ENCODE peak calls at places on chromosomes 16 and 17, in six cellular contexts. P, L, A, N, X and H are unnamed samples.

GRCh38 chr17:48556534-48557401 is 11.9 kb upstream of the HOXB2 start:
- DNase-seq in L (peak), X (no peak), N (no peak), P (no peak), A (no peak), H (no peak)

GRCh38 chr17:65677932-65678331 is 116.5 kb upstream of the AXIN2 start:
- DNase-seq in N (peak), A (no peak), X (no peak), L (peak), P (no peak), H (no peak)

GRCh38 chr17:55283256-55283965 is 18.7 kb downstream of the HLF start:
- DNase-seq in L (no peak), A (no peak), N (no peak), X (no peak), P (no peak), H (no peak)

GRCh38 chr16:23469814-23470213 is 16.8 kb upstream of the COG7 start:
- DNase-seq in N (peak), P (peak), X (peak), L (peak), A (no peak), H (peak)

GRCh38 chr16:10523025-10523424 is 57.4 kb downstream of the EMP2 start:
- DNase-seq in A (no peak), N (no peak), L (no peak), X (no peak), P (no peak), H (no peak)

GRCh38 chr17:37283414-37283961 is 92.3 kb upstream of the C17orf78 start:
- DNase-seq in X (peak), L (peak), A (no peak), N (no peak), P (no peak), H (peak)

GRCh38 chr17:82687871-82688270 is 10.6 kb downstream of the RAB40B start:
- DNase-seq in A (no peak), L (no peak), X (no peak), P (no peak), N (no peak), H (no peak)

GRCh38 chr17:82956726-82957468 is 117.1 kb upstream of the ZNF750 start:
- DNase-seq in A (no peak), L (no peak), X (no peak), P (no peak), N (no peak), H (no peak)

GRCh38 chr17:82246365-82247174 is 17.7 kb downstream of the SLC16A3 start:
- DNase-seq in A (no peak), X (peak), P (no peak), L (peak), N (peak), H (peak)

GRCh38 chr17:16120937-16121336 is 94.4 kb downstream of the NCOR1 start:
- DNase-seq in L (no peak), A (no peak), X (no peak), N (no peak), P (no peak), H (no peak)

GRCh38 chr17:9544221-9544620 is 31.4 kb downstream of the STX8 start:
- DNase-seq in X (no peak), P (no peak), A (no peak), L (no peak), N (peak), H (peak)

GRCh38 chr17:8375738-8376259 is 705 bp downstream of the KRABD2 start:
- DNase-seq in N (peak), L (peak), A (no peak), X (no peak), P (no peak), H (no peak)

GRCh38 chr16:68375801-68376536 is 65.2 kb downstream of the PRMT7 start:
- DNase-seq in N (no peak), A (no peak), X (no peak), L (no peak), P (no peak), H (no peak)

GRCh38 chr17:18033442-18034099 is 5.4 kb downstream of the ATPAF2 start:
- DNase-seq in N (peak), P (peak), L (peak), A (peak), X (peak), H (peak)

GRCh38 chr17:76816590-76817135 is 51.5 kb upstream of the MGAT5B start:
- DNase-seq in L (peak), A (no peak), N (peak), X (peak), P (no peak), H (peak)

GRCh38 chr17:8125196-8125946 is 1.5 kb upstream of the HES7 start:
- DNase-seq in X (peak), L (peak), A (no peak), P (peak), N (peak), H (peak)

GRCh38 chr16:83652898-83653297 is 154.9 kb upstream of the HSBP1 start:
- DNase-seq in P (no peak), X (no peak), L (peak), A (no peak), N (no peak), H (peak)

GRCh38 chr17:72751746-72752145 is 340.7 kb downstream of the SLC39A11 start:
- DNase-seq in L (no peak), P (no peak), X (no peak), A (no peak), N (no peak), H (no peak)

GRCh38 chr17:307741-308507 is 44.7 kb downstream of the RPH3AL start:
- DNase-seq in P (peak), X (no peak), L (peak), N (no peak), A (no peak), H (no peak)
- H3K4me3 ChIP-seq in P (no peak), X (no peak), L (no peak), N (no peak), A (no peak), H (no peak)

DNA sequence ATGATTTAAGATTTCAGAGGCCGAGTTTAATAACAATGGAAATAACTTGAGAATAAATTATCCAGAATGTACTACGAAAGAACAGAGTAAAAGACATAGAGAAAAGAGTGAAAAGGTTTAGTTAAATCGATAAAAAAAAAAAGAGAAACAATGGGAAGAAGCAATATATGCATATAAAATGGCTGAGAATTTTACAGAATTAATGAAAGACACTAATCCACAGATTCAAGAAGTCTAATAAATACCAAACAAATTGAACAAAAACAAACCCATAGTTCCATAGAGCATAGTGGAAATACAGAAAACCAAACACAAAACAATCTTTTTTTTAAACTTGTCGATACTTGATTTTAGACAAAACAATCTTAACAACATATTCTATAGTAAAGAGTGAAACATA is 1.7 kb downstream of the PSME3IP1 start:
- DNase-seq in N (no peak), X (no peak), L (no peak), P (no peak), A (no peak), H (no peak)
- TF ChIP-seq CTCF in N (no peak), X (no peak), L (no peak), P (no peak), A (no peak), H (no peak)

GRCh38 chr17:75067856-75068255 is 19.9 kb upstream of the SLC16A5 start:
- DNase-seq in X (no peak), N (no peak), P (no peak), L (no peak), A (no peak), H (no peak)
- H3K4me3 ChIP-seq in X (no peak), N (no peak), P (no peak), L (no peak), A (no peak), H (no peak)

DNA sequence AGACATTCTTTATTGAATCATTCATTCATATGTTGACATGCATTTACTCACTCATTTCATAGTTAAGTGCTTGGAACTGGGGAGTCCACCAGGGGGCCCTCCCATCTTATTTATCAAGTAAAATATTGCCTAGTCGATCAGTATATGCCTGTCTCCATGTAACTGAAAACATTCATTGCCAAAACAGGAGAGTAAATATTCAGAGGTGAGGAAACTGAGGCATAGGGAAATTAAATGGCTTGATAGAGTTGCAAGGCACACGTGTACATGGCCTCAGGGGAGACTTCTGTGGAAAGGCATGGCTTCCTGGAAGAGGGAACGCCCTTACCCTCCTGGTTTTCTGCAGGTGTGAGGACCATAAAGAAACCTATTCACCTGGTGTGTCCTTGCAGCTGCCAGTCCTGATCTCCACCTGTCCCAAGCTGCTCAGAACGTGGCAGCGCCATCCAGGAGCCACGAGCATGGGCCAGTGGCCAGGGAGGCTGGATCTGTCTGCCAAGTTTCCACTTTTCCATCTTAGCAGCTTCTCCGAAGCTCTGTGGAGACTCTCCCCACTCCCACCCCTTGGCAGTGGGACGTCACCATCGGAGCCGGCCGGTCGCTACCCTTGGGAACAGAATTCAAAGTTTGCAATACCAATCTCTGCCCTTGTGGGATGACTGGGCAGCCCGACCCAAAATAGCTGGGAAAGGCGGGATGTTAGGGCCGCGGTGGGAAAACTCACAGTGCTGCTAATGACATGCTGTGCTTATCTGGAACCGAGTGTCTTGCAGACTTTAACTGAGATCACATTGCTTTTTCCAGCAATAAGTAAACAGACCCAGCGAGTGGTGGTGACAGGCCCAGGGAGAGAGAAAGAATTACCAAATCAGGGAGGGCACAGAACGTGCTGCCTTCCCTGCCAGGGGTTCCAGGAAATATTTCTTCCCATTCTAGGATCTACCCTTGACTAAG is 4.1 kb upstream of the C1QTNF1 start:
- DNase-seq in A (no peak), X (peak), N (peak), P (no peak), L (peak), H (peak)
- TF ChIP-seq CTCF in A (peak), X (peak), N (peak), P (no peak), L (peak), H (peak)

DNA sequence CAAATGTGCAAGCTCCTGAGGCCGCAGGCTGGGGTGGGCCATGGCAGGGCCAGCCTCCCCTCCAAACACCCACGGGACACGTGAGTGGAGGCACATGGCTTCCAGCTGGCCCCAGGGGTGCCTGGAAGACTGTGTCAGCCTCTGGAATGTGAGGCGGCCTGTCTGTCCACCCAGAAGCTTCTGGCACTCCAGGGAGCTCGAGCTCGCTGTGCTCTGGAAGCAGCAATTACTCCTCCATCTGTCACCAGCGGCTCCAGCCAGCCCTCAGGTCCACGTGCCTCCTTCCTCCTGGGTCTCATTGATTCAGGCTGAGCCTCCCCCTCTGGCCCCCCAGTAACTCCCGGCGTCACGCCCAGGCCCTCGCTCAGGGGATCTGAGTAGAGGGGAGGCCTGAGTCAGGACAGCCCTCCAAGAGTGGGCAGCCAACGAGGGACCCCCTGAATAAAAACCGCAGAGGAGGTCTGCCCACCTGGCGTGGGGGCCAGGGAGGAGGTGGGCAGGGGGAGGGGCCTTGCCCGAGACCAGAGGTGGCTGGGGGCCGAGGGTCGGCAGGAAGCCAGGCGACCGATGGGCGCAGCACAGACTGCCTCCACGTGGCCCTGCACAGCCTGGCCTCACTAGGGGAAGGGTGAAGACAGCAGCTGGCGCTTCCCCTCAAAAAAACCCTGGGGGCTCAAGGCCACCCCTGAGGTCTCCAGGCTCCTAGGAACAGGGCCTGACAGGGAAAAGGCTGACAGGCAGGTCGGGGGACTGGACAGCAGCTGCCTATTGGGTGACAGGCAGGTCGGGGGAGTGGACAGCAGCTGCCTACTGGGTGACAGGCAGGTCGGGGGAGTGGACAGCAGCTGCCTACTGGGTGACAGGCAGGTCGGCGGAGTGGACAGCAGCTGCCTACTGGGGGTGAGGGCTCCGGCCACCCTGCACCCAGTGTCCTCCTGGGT is 11.9 kb downstream of the PIEZO1 start:
- DNase-seq in L (peak), A (peak), N (peak), X (peak), P (no peak), H (peak)
- H3K4me3 ChIP-seq in L (peak), A (peak), N (no peak), X (no peak), P (no peak), H (no peak)

DNA sequence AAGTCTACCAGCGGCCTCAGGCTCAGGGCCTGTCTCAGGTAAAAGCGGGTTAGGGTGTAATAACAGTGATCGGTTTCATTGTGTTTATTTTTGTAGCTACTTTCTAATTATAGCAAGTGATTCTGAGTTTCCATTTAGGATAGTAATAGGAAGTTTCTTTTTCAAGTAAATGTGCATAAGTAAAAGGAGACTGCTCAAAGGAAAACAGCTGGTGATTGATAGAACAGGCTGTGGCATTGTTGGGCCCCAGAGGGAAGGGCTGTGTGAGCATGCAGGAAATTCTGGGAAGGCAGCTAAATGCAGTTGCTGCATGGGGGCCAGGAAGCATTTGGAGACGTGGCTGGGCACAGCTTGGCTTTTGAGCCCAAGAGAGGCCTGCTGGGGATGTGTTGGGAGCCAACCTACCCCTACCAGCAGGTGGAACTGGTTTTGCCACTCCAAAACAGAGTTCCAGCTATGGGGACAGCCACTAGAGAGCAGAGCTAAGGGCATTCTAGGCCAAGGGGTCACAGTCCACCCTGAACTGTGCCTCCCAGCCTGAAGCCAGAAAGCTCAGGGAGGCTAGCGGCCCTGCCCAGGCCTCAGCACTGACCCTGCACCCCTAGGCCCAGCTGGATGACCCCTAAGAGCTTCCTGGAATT is 12.6 kb downstream of the SNX20 start:
- DNase-seq in N (peak), P (no peak), L (no peak), A (no peak), X (no peak), H (no peak)
- TF ChIP-seq CTCF in N (peak), P (no peak), L (no peak), A (no peak), X (no peak), H (no peak)